ENCODE peak calls at places on chromosomes 6 and 20, in four cellular contexts. One of them, this sample, is unnamed.

GRCh38 chr6:134173936-134174789 is 121.7 kb upstream of the SLC2A12 start:
- DNase-seq in NCI-H2081: peak; percentile 37
- DNase-seq in NCI-H1436 treated with DMSO at 0.1 percent for 48 hours: peak; percentile 38
- DNase-seq in cerebellum: peak; percentile 69
- DNase-seq in this sample: peak; percentile 67

GRCh38 chr20:1618479-1618878 is 1.3 kb downstream of the SIRPB1 start:
- DNase-seq in NCI-H2081: no peak
- DNase-seq in NCI-H1436 treated with DMSO at 0.1 percent for 48 hours: no peak
- DNase-seq in cerebellum: no peak
- DNase-seq in this sample: no peak

GRCh38 chr6:35794536-35795452 is 2.3 kb downstream of the CLPS start:
- DNase-seq in NCI-H2081: no peak
- DNase-seq in NCI-H1436 treated with DMSO at 0.1 percent for 48 hours: no peak
- DNase-seq in cerebellum: no peak
- DNase-seq in this sample: no peak

GRCh38 chr6:124868476-124868875 is 93.8 kb upstream of the RNF217 start:
- DNase-seq in NCI-H2081: no peak
- DNase-seq in NCI-H1436 treated with DMSO at 0.1 percent for 48 hours: no peak
- DNase-seq in cerebellum: no peak
- DNase-seq in this sample: no peak

GRCh38 chr6:15818491-15818890 is 155.7 kb upstream of the DTNBP1 start:
- DNase-seq in NCI-H2081: no peak
- DNase-seq in NCI-H1436 treated with DMSO at 0.1 percent for 48 hours: no peak
- DNase-seq in cerebellum: no peak
- DNase-seq in this sample: no peak

GRCh38 chr6:166406197-166406596 is 23.5 kb upstream of the MPC1 start:
- DNase-seq in NCI-H2081: no peak
- DNase-seq in NCI-H1436 treated with DMSO at 0.1 percent for 48 hours: no peak
- DNase-seq in cerebellum: no peak
- DNase-seq in this sample: no peak

GRCh38 chr6:120431841-120432240 is 902.4 kb downstream of the TBC1D32 start:
- DNase-seq in NCI-H2081: no peak
- DNase-seq in NCI-H1436 treated with DMSO at 0.1 percent for 48 hours: no peak
- DNase-seq in cerebellum: no peak
- DNase-seq in this sample: no peak

GRCh38 chr6:53432318-53433161 is 83.8 kb upstream of the ELOVL5 start:
- DNase-seq in NCI-H2081: no peak
- DNase-seq in NCI-H1436 treated with DMSO at 0.1 percent for 48 hours: no peak
- DNase-seq in cerebellum: no peak
- DNase-seq in this sample: no peak

GRCh38 chr6:64459411-64459810 is 823.8 kb downstream of the PHF3 start:
- DNase-seq in NCI-H2081: no peak
- DNase-seq in NCI-H1436 treated with DMSO at 0.1 percent for 48 hours: no peak
- DNase-seq in cerebellum: no peak
- DNase-seq in this sample: no peak

GRCh38 chr20:8155848-8156602 is 24.0 kb downstream of the PLCB1 start:
- DNase-seq in NCI-H2081: no peak
- DNase-seq in NCI-H1436 treated with DMSO at 0.1 percent for 48 hours: no peak
- DNase-seq in cerebellum: no peak
- DNase-seq in this sample: no peak

GRCh38 chr20:14178528-14178927 is 158.9 kb downstream of the FLRT3 start:
- DNase-seq in NCI-H2081: no peak
- DNase-seq in NCI-H1436 treated with DMSO at 0.1 percent for 48 hours: no peak
- DNase-seq in cerebellum: no peak
- DNase-seq in this sample: no peak

GRCh38 chr6:16519265-16520242 is 241.7 kb downstream of the ATXN1 start:
- DNase-seq in NCI-H2081: peak; percentile 50
- DNase-seq in NCI-H1436 treated with DMSO at 0.1 percent for 48 hours: no peak
- DNase-seq in cerebellum: peak; percentile 38
- DNase-seq in this sample: peak; percentile 11

GRCh38 chr6:79861023-79861422 is 86.3 kb downstream of the ELOVL4 start:
- DNase-seq in NCI-H2081: no peak
- DNase-seq in NCI-H1436 treated with DMSO at 0.1 percent for 48 hours: no peak
- DNase-seq in cerebellum: no peak
- DNase-seq in this sample: no peak

GRCh38 chr20:3080939-3081388 is 3.6 kb downstream of the AVP start:
- DNase-seq in NCI-H2081: no peak
- DNase-seq in NCI-H1436 treated with DMSO at 0.1 percent for 48 hours: no peak
- DNase-seq in cerebellum: no peak
- DNase-seq in this sample: no peak

GRCh38 chr6:158647501-158647900 is 2.4 kb upstream of the SYTL3 start:
- DNase-seq in NCI-H2081: no peak
- DNase-seq in NCI-H1436 treated with DMSO at 0.1 percent for 48 hours: no peak
- DNase-seq in cerebellum: no peak
- DNase-seq in this sample: no peak

GRCh38 chr6:27145731-27146455 is 101.6 kb upstream of the PRSS16 start:
- DNase-seq in NCI-H2081: peak; percentile 80
- DNase-seq in NCI-H1436 treated with DMSO at 0.1 percent for 48 hours: peak; percentile 89
- DNase-seq in cerebellum: no peak
- DNase-seq in this sample: peak; percentile 39

GRCh38 chr6:131954775-131955107 is 3.6 kb upstream of the CCN2 start:
- DNase-seq in NCI-H2081: no peak
- DNase-seq in NCI-H1436 treated with DMSO at 0.1 percent for 48 hours: no peak
- DNase-seq in cerebellum: no peak
- DNase-seq in this sample: no peak

This sample was measured in SK-N-SH.